ENCODE peak calls at places on chromosome 17, in ten cellular contexts. S is KG1, G is T follicular helper cell, Y is colonic mucosa, N is EL, R is Caco-2, F is GM23248, M is ELR, V is kidney glomerular epithelial cell, B is A172. C is an unnamed sample.

GRCh38 chr17:9824094-9824493 is 1.6 kb upstream of the GLP2R start:
- DNase-seq in S (no peak), G (no peak), Y (no peak), N (peak), R (no peak), F (no peak), M (no peak), V (no peak), B (no peak), C (no peak)

GRCh38 chr17:60134396-60135159 is 15.2 kb upstream of the CA4 start:
- DNase-seq in S (no peak), G (no peak), Y (peak), N (peak), R (no peak), F (peak), M (peak), V (no peak), B (peak), C (peak)

GRCh38 chr17:81601525-81602120 is 35.3 kb downstream of the NPLOC4 start:
- DNase-seq in S (no peak), G (peak), Y (peak), N (peak), R (peak), F (peak), M (peak), V (peak), B (peak), C (peak)

GRCh38 chr17:62719586-62719985 is 88.5 kb downstream of the MARCHF10 start:
- DNase-seq in S (no peak), G (no peak), Y (no peak), N (no peak), R (no peak), F (no peak), M (no peak), V (no peak), B (no peak), C (no peak)

GRCh38 chr17:70100983-70101382 is 26.0 kb downstream of the KCNJ16 start:
- DNase-seq in S (no peak), G (no peak), Y (no peak), N (peak), R (peak), F (peak), M (peak), V (no peak), B (no peak), C (no peak)

GRCh38 chr17:44164476-44164875 is 6.0 kb upstream of the ASB16 start:
- DNase-seq in S (no peak), G (no peak), Y (no peak), N (no peak), R (no peak), F (no peak), M (no peak), V (no peak), B (no peak), C (no peak)

GRCh38 chr17:55407641-55408566 is 13.7 kb downstream of the MMD start:
- DNase-seq in S (no peak), G (no peak), Y (no peak), N (no peak), R (peak), F (no peak), M (no peak), V (no peak), B (no peak), C (no peak)

GRCh38 chr17:2688351-2689342 is 22.9 kb downstream of the CLUH start:
- DNase-seq in S (no peak), G (no peak), Y (peak), N (no peak), R (no peak), F (no peak), M (peak), V (no peak), B (no peak), C (no peak)

C was measured in mucosa of gallbladder.